ENCODE peak calls at places on chromosomes 11 and 22, in nine cellular contexts. One of them, this sample, is unnamed. For H3K9me3 and H3K4me1, the result is how much of the 10 kb centered on the place peaks cover.

GRCh38 chr22:35904752-35905151 is 123.9 kb downstream of the RBFOX2 start:
- DNase-seq in colonic mucosa: no peak
- DNase-seq in CD4-positive, CD25-positive, alpha-beta regulatory T cell: no peak
- DNase-seq in sigmoid colon: no peak
- DNase-seq in cardiac muscle cell: no peak
- DNase-seq in osteoblast: no peak
- DNase-seq in astrocyte: no peak
- DNase-seq in fibroblast of lung: no peak
- DNase-seq in HCT116: no peak
- DNase-seq in this sample: no peak

GRCh38 chr11:105588001-105588400 is 21.9 kb upstream of the GRIA4 start:
- DNase-seq in astrocyte: peak
- DNase-seq in CD4-positive, CD25-positive, alpha-beta regulatory T cell: no peak
- DNase-seq in cardiac muscle cell: peak
- DNase-seq in HCT116: no peak
- DNase-seq in sigmoid colon: no peak
- DNase-seq in osteoblast: no peak
- DNase-seq in fibroblast of lung: peak
- DNase-seq in colonic mucosa: no peak
- DNase-seq in this sample: no peak

GRCh38 chr11:407651-408080 is 7.1 kb downstream of the SIGIRR start:
- DNase-seq in CD4-positive, CD25-positive, alpha-beta regulatory T cell: no peak
- DNase-seq in cardiac muscle cell: no peak
- DNase-seq in HCT116: no peak
- DNase-seq in sigmoid colon: no peak
- DNase-seq in fibroblast of lung: no peak
- DNase-seq in colonic mucosa: no peak
- DNase-seq in osteoblast: no peak
- DNase-seq in astrocyte: no peak
- DNase-seq in this sample: no peak

GRCh38 chr22:40157546-40157945 is 20.2 kb upstream of the TNRC6B start:
- DNase-seq in HCT116: no peak
- DNase-seq in astrocyte: no peak
- DNase-seq in colonic mucosa: peak
- DNase-seq in sigmoid colon: no peak
- DNase-seq in fibroblast of lung: no peak
- DNase-seq in CD4-positive, CD25-positive, alpha-beta regulatory T cell: no peak
- DNase-seq in cardiac muscle cell: no peak
- DNase-seq in osteoblast: no peak
- DNase-seq in this sample: no peak

GRCh38 chr11:35365961-35366360 is 53.4 kb downstream of the SLC1A2 start:
- DNase-seq in astrocyte: peak
- DNase-seq in colonic mucosa: no peak
- DNase-seq in osteoblast: no peak
- DNase-seq in CD4-positive, CD25-positive, alpha-beta regulatory T cell: no peak
- DNase-seq in fibroblast of lung: no peak
- DNase-seq in HCT116: no peak
- DNase-seq in cardiac muscle cell: no peak
- DNase-seq in sigmoid colon: no peak
- DNase-seq in this sample: no peak

GRCh38 chr22:17974703-17975372 is 49.5 kb downstream of the MICAL3 start:
- DNase-seq in fibroblast of lung: no peak
- DNase-seq in osteoblast: no peak
- DNase-seq in astrocyte: no peak
- DNase-seq in CD4-positive, CD25-positive, alpha-beta regulatory T cell: no peak
- DNase-seq in colonic mucosa: no peak
- DNase-seq in HCT116: no peak
- DNase-seq in sigmoid colon: no peak
- DNase-seq in cardiac muscle cell: no peak
- DNase-seq in this sample: no peak

GRCh38 chr22:35170716-35171697 is 86.3 kb upstream of the HMGXB4 start:
- DNase-seq in sigmoid colon: no peak
- DNase-seq in astrocyte: no peak
- DNase-seq in cardiac muscle cell: no peak
- DNase-seq in HCT116: no peak
- DNase-seq in osteoblast: no peak
- DNase-seq in fibroblast of lung: no peak
- DNase-seq in colonic mucosa: no peak
- DNase-seq in CD4-positive, CD25-positive, alpha-beta regulatory T cell: no peak
- DNase-seq in this sample: no peak

GRCh38 chr11:8206251-8207079 is 37.6 kb upstream of the RIC3 start:
- DNase-seq in osteoblast: no peak
- DNase-seq in HCT116: no peak
- DNase-seq in astrocyte: peak
- DNase-seq in fibroblast of lung: peak
- DNase-seq in cardiac muscle cell: peak
- DNase-seq in CD4-positive, CD25-positive, alpha-beta regulatory T cell: no peak
- DNase-seq in colonic mucosa: peak
- DNase-seq in sigmoid colon: no peak
- DNase-seq in this sample: no peak

GRCh38 chr11:110317516-110317932 is 21.1 kb upstream of the RDX start:
- DNase-seq in cardiac muscle cell: peak
- DNase-seq in astrocyte: peak
- DNase-seq in sigmoid colon: no peak
- DNase-seq in osteoblast: no peak
- DNase-seq in fibroblast of lung: peak
- DNase-seq in CD4-positive, CD25-positive, alpha-beta regulatory T cell: no peak
- DNase-seq in HCT116: no peak
- DNase-seq in colonic mucosa: no peak
- DNase-seq in this sample: no peak

GRCh38 chr22:33302049-33302545 is 243.9 kb upstream of the SYN3 start:
- DNase-seq in CD4-positive, CD25-positive, alpha-beta regulatory T cell: no peak
- DNase-seq in osteoblast: peak
- DNase-seq in sigmoid colon: peak
- DNase-seq in fibroblast of lung: peak
- DNase-seq in cardiac muscle cell: peak
- DNase-seq in astrocyte: peak
- DNase-seq in colonic mucosa: peak
- DNase-seq in HCT116: peak
- DNase-seq in this sample: peak

GRCh38 chr22:49295465-49295743 is 532.3 kb downstream of the BRD1 start:
- DNase-seq in cardiac muscle cell: no peak
- DNase-seq in colonic mucosa: no peak
- DNase-seq in astrocyte: no peak
- DNase-seq in CD4-positive, CD25-positive, alpha-beta regulatory T cell: no peak
- DNase-seq in HCT116: no peak
- DNase-seq in fibroblast of lung: no peak
- DNase-seq in osteoblast: no peak
- DNase-seq in sigmoid colon: no peak
- DNase-seq in this sample: no peak
- H3K9me3 ChIP-seq in cardiac muscle cell: under half
- H3K9me3 ChIP-seq in colonic mucosa: under half
- H3K9me3 ChIP-seq in astrocyte: under half
- H3K9me3 ChIP-seq in CD4-positive, CD25-positive, alpha-beta regulatory T cell: under half
- H3K9me3 ChIP-seq in HCT116: under half
- H3K9me3 ChIP-seq in fibroblast of lung: under half
- H3K9me3 ChIP-seq in osteoblast: under half
- H3K9me3 ChIP-seq in sigmoid colon: under half
- H3K9me3 ChIP-seq in this sample: under half

GRCh38 chr11:96315476-96315875 is 27.5 kb downstream of the MAML2 start:
- DNase-seq in HCT116: no peak
- DNase-seq in CD4-positive, CD25-positive, alpha-beta regulatory T cell: no peak
- DNase-seq in cardiac muscle cell: no peak
- DNase-seq in astrocyte: no peak
- DNase-seq in colonic mucosa: no peak
- DNase-seq in osteoblast: no peak
- DNase-seq in fibroblast of lung: no peak
- DNase-seq in sigmoid colon: no peak
- DNase-seq in this sample: no peak

GRCh38 chr11:96314326-96315050 is 28.5 kb downstream of the MAML2 start:
- DNase-seq in osteoblast: no peak
- DNase-seq in fibroblast of lung: peak
- DNase-seq in HCT116: peak
- DNase-seq in CD4-positive, CD25-positive, alpha-beta regulatory T cell: no peak
- DNase-seq in cardiac muscle cell: peak
- DNase-seq in sigmoid colon: no peak
- DNase-seq in astrocyte: peak
- DNase-seq in colonic mucosa: peak
- DNase-seq in this sample: no peak

GRCh38 chr11:96311120-96311568 is 31.9 kb downstream of the MAML2 start:
- DNase-seq in CD4-positive, CD25-positive, alpha-beta regulatory T cell: no peak
- DNase-seq in colonic mucosa: peak
- DNase-seq in osteoblast: peak
- DNase-seq in astrocyte: peak
- DNase-seq in cardiac muscle cell: peak
- DNase-seq in fibroblast of lung: peak
- DNase-seq in HCT116: no peak
- DNase-seq in sigmoid colon: no peak
- DNase-seq in this sample: no peak

GRCh38 chr11:96310236-96310635 is 32.8 kb downstream of the MAML2 start:
- DNase-seq in sigmoid colon: no peak
- DNase-seq in cardiac muscle cell: no peak
- DNase-seq in colonic mucosa: no peak
- DNase-seq in astrocyte: no peak
- DNase-seq in osteoblast: no peak
- DNase-seq in fibroblast of lung: no peak
- DNase-seq in CD4-positive, CD25-positive, alpha-beta regulatory T cell: no peak
- DNase-seq in HCT116: no peak
- DNase-seq in this sample: no peak

GRCh38 chr11:96313163-96313562 is 29.8 kb downstream of the MAML2 start:
- DNase-seq in fibroblast of lung: no peak
- DNase-seq in colonic mucosa: no peak
- DNase-seq in astrocyte: no peak
- DNase-seq in CD4-positive, CD25-positive, alpha-beta regulatory T cell: no peak
- DNase-seq in cardiac muscle cell: no peak
- DNase-seq in osteoblast: no peak
- DNase-seq in HCT116: no peak
- DNase-seq in sigmoid colon: no peak
- DNase-seq in this sample: no peak
- H3K4me1 ChIP-seq in fibroblast of lung: under half
- H3K4me1 ChIP-seq in colonic mucosa: under half
- H3K4me1 ChIP-seq in astrocyte: half or more
- H3K4me1 ChIP-seq in CD4-positive, CD25-positive, alpha-beta regulatory T cell: under half
- H3K4me1 ChIP-seq in cardiac muscle cell: under half
- H3K4me1 ChIP-seq in osteoblast: half or more
- H3K4me1 ChIP-seq in HCT116: under half
- H3K4me1 ChIP-seq in sigmoid colon: half or more
- H3K4me1 ChIP-seq in this sample: half or more

GRCh38 chr11:133361689-133361994 is 170.7 kb downstream of the OPCML start:
- DNase-seq in astrocyte: no peak
- DNase-seq in fibroblast of lung: no peak
- DNase-seq in cardiac muscle cell: no peak
- DNase-seq in colonic mucosa: no peak
- DNase-seq in HCT116: no peak
- DNase-seq in osteoblast: no peak
- DNase-seq in CD4-positive, CD25-positive, alpha-beta regulatory T cell: no peak
- DNase-seq in sigmoid colon: no peak
- DNase-seq in this sample: no peak

GRCh38 chr11:133362921-133363320 is 169.4 kb downstream of the OPCML start:
- DNase-seq in osteoblast: no peak
- DNase-seq in astrocyte: no peak
- DNase-seq in HCT116: no peak
- DNase-seq in fibroblast of lung: no peak
- DNase-seq in sigmoid colon: no peak
- DNase-seq in colonic mucosa: no peak
- DNase-seq in CD4-positive, CD25-positive, alpha-beta regulatory T cell: no peak
- DNase-seq in cardiac muscle cell: no peak
- DNase-seq in this sample: no peak

GRCh38 chr11:133366088-133366487 is 166.2 kb downstream of the OPCML start:
- DNase-seq in astrocyte: no peak
- DNase-seq in CD4-positive, CD25-positive, alpha-beta regulatory T cell: no peak
- DNase-seq in fibroblast of lung: no peak
- DNase-seq in sigmoid colon: no peak
- DNase-seq in osteoblast: no peak
- DNase-seq in HCT116: no peak
- DNase-seq in colonic mucosa: no peak
- DNase-seq in cardiac muscle cell: no peak
- DNase-seq in this sample: no peak

GRCh38 chr11:133360860-133361688 is 171.2 kb downstream of the OPCML start:
- DNase-seq in colonic mucosa: no peak
- DNase-seq in cardiac muscle cell: no peak
- DNase-seq in CD4-positive, CD25-positive, alpha-beta regulatory T cell: no peak
- DNase-seq in HCT116: no peak
- DNase-seq in fibroblast of lung: no peak
- DNase-seq in sigmoid colon: no peak
- DNase-seq in osteoblast: no peak
- DNase-seq in astrocyte: no peak
- DNase-seq in this sample: no peak

GRCh38 chr11:133362156-133362555 is 170.1 kb downstream of the OPCML start:
- DNase-seq in cardiac muscle cell: no peak
- DNase-seq in colonic mucosa: no peak
- DNase-seq in astrocyte: no peak
- DNase-seq in CD4-positive, CD25-positive, alpha-beta regulatory T cell: no peak
- DNase-seq in sigmoid colon: no peak
- DNase-seq in HCT116: no peak
- DNase-seq in osteoblast: no peak
- DNase-seq in fibroblast of lung: no peak
- DNase-seq in this sample: no peak
- H3K9me3 ChIP-seq in cardiac muscle cell: under half
- H3K9me3 ChIP-seq in colonic mucosa: under half
- H3K9me3 ChIP-seq in astrocyte: under half
- H3K9me3 ChIP-seq in CD4-positive, CD25-positive, alpha-beta regulatory T cell: under half
- H3K9me3 ChIP-seq in sigmoid colon: under half
- H3K9me3 ChIP-seq in HCT116: under half
- H3K9me3 ChIP-seq in osteoblast: under half
- H3K9me3 ChIP-seq in fibroblast of lung: under half
- H3K9me3 ChIP-seq in this sample: under half

GRCh38 chr22:28813772-28814518 is 13.6 kb upstream of the XBP1 start:
- DNase-seq in cardiac muscle cell: no peak
- DNase-seq in fibroblast of lung: peak
- DNase-seq in CD4-positive, CD25-positive, alpha-beta regulatory T cell: no peak
- DNase-seq in osteoblast: no peak
- DNase-seq in HCT116: no peak
- DNase-seq in colonic mucosa: peak
- DNase-seq in sigmoid colon: peak
- DNase-seq in astrocyte: no peak
- DNase-seq in this sample: peak

GRCh38 chr22:28815101-28815500 is 14.7 kb upstream of the XBP1 start:
- DNase-seq in sigmoid colon: no peak
- DNase-seq in astrocyte: no peak
- DNase-seq in cardiac muscle cell: no peak
- DNase-seq in CD4-positive, CD25-positive, alpha-beta regulatory T cell: no peak
- DNase-seq in osteoblast: no peak
- DNase-seq in colonic mucosa: no peak
- DNase-seq in fibroblast of lung: no peak
- DNase-seq in HCT116: no peak
- DNase-seq in this sample: no peak

GRCh38 chr22:28810839-28811491 is 10.6 kb upstream of the XBP1 start:
- DNase-seq in astrocyte: no peak
- DNase-seq in fibroblast of lung: no peak
- DNase-seq in cardiac muscle cell: peak
- DNase-seq in CD4-positive, CD25-positive, alpha-beta regulatory T cell: no peak
- DNase-seq in colonic mucosa: no peak
- DNase-seq in osteoblast: no peak
- DNase-seq in sigmoid colon: no peak
- DNase-seq in HCT116: no peak
- DNase-seq in this sample: peak

GRCh38 chr22:28815729-28816128 is 15.4 kb upstream of the XBP1 start:
- DNase-seq in osteoblast: no peak
- DNase-seq in sigmoid colon: no peak
- DNase-seq in astrocyte: no peak
- DNase-seq in CD4-positive, CD25-positive, alpha-beta regulatory T cell: no peak
- DNase-seq in cardiac muscle cell: no peak
- DNase-seq in fibroblast of lung: no peak
- DNase-seq in colonic mucosa: no peak
- DNase-seq in HCT116: no peak
- DNase-seq in this sample: no peak

DNA sequence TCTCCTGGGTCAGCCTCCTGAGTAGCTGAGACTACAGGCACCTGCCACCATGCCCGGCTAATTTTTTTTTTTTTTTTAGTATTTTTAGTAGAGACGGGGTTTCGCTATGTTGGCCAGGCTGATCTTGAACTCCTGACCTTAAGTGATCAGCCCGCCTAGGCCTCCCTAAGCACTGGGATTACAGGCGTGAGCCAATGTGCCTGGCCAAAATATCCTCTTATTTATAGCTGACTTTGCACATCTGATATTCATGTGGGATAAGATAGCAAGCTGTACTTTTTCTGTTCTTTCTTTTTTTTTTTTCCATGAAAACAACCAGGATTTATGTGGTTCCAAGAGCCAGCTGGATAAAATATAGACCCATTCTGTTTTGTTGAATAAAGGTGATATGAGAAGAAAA is 12.1 kb upstream of the XBP1 start:
- DNase-seq in cardiac muscle cell: no peak
- DNase-seq in fibroblast of lung: no peak
- DNase-seq in colonic mucosa: no peak
- DNase-seq in CD4-positive, CD25-positive, alpha-beta regulatory T cell: no peak
- DNase-seq in sigmoid colon: no peak
- DNase-seq in HCT116: no peak
- DNase-seq in astrocyte: no peak
- DNase-seq in osteoblast: no peak
- DNase-seq in this sample: no peak
- H3K4me1 ChIP-seq in cardiac muscle cell: under half
- H3K4me1 ChIP-seq in fibroblast of lung: under half
- H3K4me1 ChIP-seq in colonic mucosa: under half
- H3K4me1 ChIP-seq in CD4-positive, CD25-positive, alpha-beta regulatory T cell: under half
- H3K4me1 ChIP-seq in sigmoid colon: under half
- H3K4me1 ChIP-seq in HCT116: under half
- H3K4me1 ChIP-seq in astrocyte: under half
- H3K4me1 ChIP-seq in osteoblast: under half
- H3K4me1 ChIP-seq in this sample: half or more